ENCODE peak calls at places on chromosomes 2 and 18, in four cellular contexts. P is GM12878, J is K562, H is HepG2. R is an unnamed sample.

GRCh38 chr2:156944871-156945270 is 312.6 kb upstream of the GALNT5 start:
- DNase-seq in P (no peak), J (no peak), H (no peak), R (no peak)

GRCh38 chr2:128388414-128389032 is 69.9 kb upstream of the HS6ST1 start:
- DNase-seq in J (no peak), P (no peak), H (no peak), R (no peak)

GRCh38 chr2:205687018-205687956 is 5.0 kb downstream of the NRP2 start:
- DNase-seq in H (no peak), J (no peak), P (no peak), R (no peak)

GRCh38 chr2:47784349-47784851 is 1.5 kb downstream of the MSH6 start:
- DNase-seq in H (no peak), P (no peak), J (no peak), R (no peak)

GRCh38 chr18:67845035-67845434 is 328.5 kb upstream of the DSEL start:
- DNase-seq in H (no peak), J (no peak), P (no peak), R (no peak)

GRCh38 chr2:8352300-8352699 is 329.6 kb upstream of the ID2 start:
- DNase-seq in P (no peak), H (no peak), J (no peak), R (no peak)

GRCh38 chr18:36448384-36449290 is 151.1 kb downstream of the FHOD3 start:
- DNase-seq in H (no peak), J (no peak), P (no peak), R (no peak)

GRCh38 chr2:196259507-196260481 is 88.4 kb upstream of the STK17B start:
- DNase-seq in J (peak), P (no peak), H (peak), R (no peak)

GRCh38 chr2:238654479-238654878 is 193.4 kb upstream of the TWIST2 start:
- DNase-seq in J (no peak), H (no peak), P (no peak), R (no peak)

GRCh38 chr18:68991281-68991680 is 193.4 kb downstream of the CCDC102B start:
- DNase-seq in J (no peak), P (no peak), H (no peak), R (no peak)

GRCh38 chr18:58556333-58557012 is 72.4 kb downstream of the ALPK2 start:
- DNase-seq in J (no peak), H (no peak), P (no peak), R (no peak)

GRCh38 chr2:236287656-236288055 is 23.4 kb upstream of the ASB18 start:
- DNase-seq in P (no peak), J (no peak), H (no peak), R (peak)
- TF ChIP-seq BRCA1 in P (no peak), J (no peak), H (no peak), R (no peak)

DNA sequence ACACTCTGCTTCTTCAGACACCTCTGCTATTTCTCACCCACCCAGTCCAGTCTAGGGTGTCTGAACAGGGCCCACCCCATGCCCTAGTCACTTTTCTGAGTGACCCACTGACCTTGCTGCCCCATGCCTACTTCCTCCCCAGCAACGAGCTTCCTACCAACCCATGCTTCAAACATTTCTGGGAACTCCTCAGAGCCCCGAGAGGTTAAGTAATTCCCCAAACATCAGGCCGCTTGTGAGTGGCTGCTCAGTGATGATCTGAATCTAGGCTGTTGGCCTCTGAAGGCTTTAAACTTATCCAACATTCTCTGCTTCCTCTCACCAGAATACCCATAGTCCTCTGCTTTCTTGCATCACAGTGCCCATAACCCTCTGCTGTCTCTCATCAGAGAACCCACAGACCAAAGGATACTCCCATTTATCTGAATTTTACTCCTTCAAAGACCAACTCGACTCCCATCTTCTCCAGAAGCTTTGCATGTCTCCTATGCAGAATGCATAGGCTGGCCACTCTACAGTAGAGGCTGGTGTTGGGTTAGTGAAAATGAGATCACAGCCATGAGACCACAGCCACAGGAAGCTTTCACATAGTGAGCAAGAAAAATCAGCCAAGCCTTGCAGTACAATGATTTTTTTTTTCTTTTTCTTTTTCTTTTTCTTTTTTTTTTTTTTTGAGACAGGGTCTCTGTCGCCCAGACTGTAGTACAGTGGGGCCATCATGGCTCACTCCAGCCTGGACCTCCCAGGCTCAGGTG is 309.5 kb upstream of the LYPD1 start:
- DNase-seq in J (no peak), P (no peak), H (no peak), R (no peak)
- TF ChIP-seq BRCA1 in J (no peak), P (no peak), H (no peak), R (no peak)

GRCh38 chr2:64371727-64372126 is 82.2 kb upstream of the LGALSL start:
- DNase-seq in P (no peak), J (no peak), H (no peak), R (no peak)
- TF ChIP-seq BRCA1 in P (no peak), J (no peak), H (no peak), R (no peak)

GRCh38 chr2:56648802-56649201 is 465.0 kb downstream of the CCDC85A start:
- DNase-seq in P (no peak), H (no peak), J (no peak), R (no peak)
- TF ChIP-seq BRCA1 in P (no peak), H (no peak), J (no peak), R (no peak)

GRCh38 chr2:105760191-105760590 is 15.5 kb downstream of the NCK2 start:
- DNase-seq in P (no peak), H (no peak), J (no peak), R (no peak)
- TF ChIP-seq BRCA1 in P (no peak), H (no peak), J (no peak), R (no peak)

GRCh38 chr2:123502926-123503325 is 522.2 kb upstream of the CNTNAP5 start:
- DNase-seq in J (no peak), H (no peak), P (no peak), R (no peak)
- TF ChIP-seq BRCA1 in J (no peak), H (no peak), P (no peak), R (no peak)

DNA sequence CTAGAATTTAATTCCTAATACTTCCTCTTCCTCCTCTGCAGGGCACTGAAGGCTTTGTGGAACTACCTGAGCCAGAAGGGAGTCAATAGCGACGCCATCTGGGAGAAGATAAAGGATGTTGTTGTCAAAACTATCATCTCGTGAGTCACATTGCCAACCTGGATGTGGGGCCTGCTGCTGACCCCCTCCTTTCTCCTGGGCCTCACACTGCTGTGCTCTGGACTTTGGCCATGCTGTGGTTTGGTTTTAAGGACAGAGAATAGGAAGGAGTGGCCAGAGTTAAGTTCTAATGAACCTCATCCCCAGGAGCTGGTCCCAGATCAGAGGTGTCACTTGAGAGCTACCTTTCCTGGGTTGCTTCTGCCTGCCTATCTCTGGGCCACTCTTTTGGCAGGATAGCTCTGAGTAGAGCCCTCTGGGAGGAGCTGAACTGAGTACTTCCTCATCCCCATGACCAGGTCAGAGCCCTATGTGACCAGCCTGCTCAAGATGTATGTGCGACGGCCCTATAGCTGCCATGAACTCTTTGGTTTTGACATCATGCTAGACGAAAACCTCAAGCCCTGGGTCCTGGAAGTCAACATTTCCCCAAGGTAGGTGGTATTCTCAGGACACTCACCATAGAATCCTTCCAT is 33.0 kb upstream of the CYP27A1 start:
- DNase-seq in H (peak), P (no peak), J (no peak), R (no peak)
- TF ChIP-seq BRCA1 in H (no peak), P (no peak), J (no peak), R (no peak)

GRCh38 chr2:95323347-95324155 is 26.4 kb downstream of the KCNIP3 start:
- DNase-seq in J (peak), H (peak), P (no peak), R (peak)
- TF ChIP-seq BRCA1 in J (no peak), H (no peak), P (no peak), R (no peak)

DNA sequence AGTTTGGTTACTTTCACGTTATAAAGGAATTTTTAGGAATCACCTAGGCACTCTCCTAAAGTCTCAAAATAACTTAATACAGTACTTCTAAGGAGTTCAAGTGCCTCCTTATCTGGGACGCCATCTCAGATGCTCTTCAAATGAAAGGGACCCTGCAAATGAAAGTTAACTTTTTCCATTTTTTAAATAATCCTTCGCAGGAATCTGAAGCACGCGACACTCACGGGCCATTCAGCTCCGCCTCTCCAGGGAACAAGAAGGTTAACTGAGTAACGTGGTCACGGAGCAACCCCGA is 537 bp upstream of the ZC3H15 start:
- DNase-seq in H (no peak), J (no peak), P (no peak), R (no peak)
- TF ChIP-seq BRCA1 in H (no peak), J (no peak), P (no peak), R (no peak)

GRCh38 chr2:162029287-162029901 is 44.6 kb downstream of the DPP4 start:
- DNase-seq in J (no peak), P (no peak), H (peak), R (no peak)
- TF ChIP-seq BRCA1 in J (no peak), P (no peak), H (no peak), R (no peak)